ENCODE peak calls at places on chromosome 12, in four cellular contexts. G is H1, P is SK-N-SH, L is HCT116. E is an unnamed sample.

GRCh38 chr12:6336079-6336858 is 5.6 kb downstream of the TNFRSF1A start:
- DNase-seq in G (peak; percentile 96), P (peak; percentile 74), L (peak; percentile 96), E (peak; percentile 50)

GRCh38 chr12:47190271-47190750 is 110.6 kb upstream of the AMIGO2 start:
- DNase-seq in G (no peak), P (no peak), L (no peak), E (no peak)

GRCh38 chr12:109098142-109098652 is 800 bp downstream of the UNG start:
- DNase-seq in L (no peak), P (no peak), G (no peak), E (peak; percentile 72)

GRCh38 chr12:51055060-51055459 is 6.9 kb downstream of the LETMD1 start:
- DNase-seq in L (no peak), G (no peak), P (no peak), E (no peak)

GRCh38 chr12:98253207-98253606 is 262.2 kb upstream of the TMPO start:
- DNase-seq in L (no peak), G (no peak), P (no peak), E (no peak)

GRCh38 chr12:1536817-1537216 is 57.6 kb downstream of the FBXL14 start:
- DNase-seq in L (no peak), G (no peak), P (no peak), E (no peak)

GRCh38 chr12:3089588-3089987 is 12.4 kb downstream of the TSPAN9 start:
- DNase-seq in L (no peak), P (no peak), G (no peak), E (no peak)

GRCh38 chr12:90207799-90208198 is 499.2 kb upstream of the ATP2B1 start:
- DNase-seq in L (no peak), G (no peak), P (no peak), E (no peak)

GRCh38 chr12:20383612-20384011 is 15.3 kb downstream of the PDE3A start:
- DNase-seq in P (no peak), L (no peak), G (no peak), E (no peak)

GRCh38 chr12:24470050-24470449 is 478.9 kb downstream of the BCAT1 start:
- DNase-seq in G (no peak), L (no peak), P (no peak), E (no peak)

GRCh38 chr12:24993756-24994155 is 44.9 kb upstream of the BCAT1 start:
- DNase-seq in G (no peak), L (no peak), P (no peak), E (no peak)

GRCh38 chr12:109797905-109798669 is 35.1 kb downstream of the TRPV4 start:
- DNase-seq in P (peak; percentile 56), G (no peak), L (no peak), E (peak; percentile 51)

GRCh38 chr12:48615681-48616080 is 45.8 kb upstream of the LALBA start:
- DNase-seq in P (no peak), L (peak; percentile 23), G (no peak), E (no peak)

GRCh38 chr12:83889745-83890144 is 1022.9 kb downstream of the SLC6A15 start:
- DNase-seq in P (no peak), G (no peak), L (no peak), E (no peak)

GRCh38 chr12:130158775-130159100 is 3.5 kb upstream of the FZD10 start:
- DNase-seq in L (no peak), G (no peak), P (no peak), E (no peak)

GRCh38 chr12:120588948-120589930 is 8.0 kb upstream of the POP5 start:
- DNase-seq in G (no peak), P (no peak), L (no peak), E (no peak)

GRCh38 chr12:27014859-27015729 is 910 bp upstream of the TM7SF3 start:
- DNase-seq in L (no peak), P (no peak), G (no peak), E (peak; percentile 27)

GRCh38 chr12:56261503-56262230 is 3.5 kb upstream of the ANKRD52 start:
- DNase-seq in L (peak; percentile 48), P (no peak), G (no peak), E (no peak)

GRCh38 chr12:132243596-132244289 is 85.6 kb downstream of the GALNT9 start:
- DNase-seq in G (no peak), P (no peak), L (no peak), E (no peak)
- TF ChIP-seq JUND in G (no peak), P (no peak), L (no peak), E (no peak)

GRCh38 chr12:54017027-54017788 is 8.4 kb downstream of the HOXC8 start:
- DNase-seq in P (peak; percentile 71), L (no peak), G (no peak), E (peak; percentile 78)
- TF ChIP-seq JUND in P (no peak), L (no peak), G (no peak), E (no peak)

DNA sequence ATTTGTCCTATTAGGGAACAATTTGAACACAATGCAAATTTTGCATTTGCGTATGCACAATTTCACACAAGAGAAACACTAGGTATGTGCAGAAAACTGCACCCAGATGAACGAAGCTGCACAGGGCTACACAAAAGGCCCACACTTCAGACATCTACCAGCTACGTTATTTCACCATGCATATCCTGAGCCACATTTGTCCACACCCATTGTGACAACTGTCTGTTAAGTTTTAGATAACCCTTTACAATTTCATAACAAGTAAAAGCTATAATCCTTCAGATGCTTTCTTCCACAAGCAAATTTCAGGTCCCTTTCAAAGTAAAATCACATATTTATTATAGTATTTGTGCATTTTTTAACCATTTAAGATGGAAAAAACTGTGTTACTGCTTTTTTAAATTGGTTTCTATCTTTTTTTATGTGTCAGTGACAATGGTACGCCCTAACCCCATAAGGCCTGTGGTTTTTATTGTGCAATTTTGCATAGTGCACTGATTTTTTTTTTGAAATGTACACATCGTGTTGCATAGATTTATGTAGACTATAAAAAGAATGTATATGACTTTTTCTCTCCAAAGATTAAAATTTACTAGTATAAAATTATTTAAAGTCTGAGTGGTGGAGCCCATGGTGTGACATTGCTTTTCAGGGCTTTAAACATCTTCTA is 87.8 kb upstream of the BTG1 start:
- DNase-seq in G (no peak), L (no peak), P (no peak), E (no peak)
- TF ChIP-seq JUND in G (no peak), L (no peak), P (no peak), E (no peak)

DNA sequence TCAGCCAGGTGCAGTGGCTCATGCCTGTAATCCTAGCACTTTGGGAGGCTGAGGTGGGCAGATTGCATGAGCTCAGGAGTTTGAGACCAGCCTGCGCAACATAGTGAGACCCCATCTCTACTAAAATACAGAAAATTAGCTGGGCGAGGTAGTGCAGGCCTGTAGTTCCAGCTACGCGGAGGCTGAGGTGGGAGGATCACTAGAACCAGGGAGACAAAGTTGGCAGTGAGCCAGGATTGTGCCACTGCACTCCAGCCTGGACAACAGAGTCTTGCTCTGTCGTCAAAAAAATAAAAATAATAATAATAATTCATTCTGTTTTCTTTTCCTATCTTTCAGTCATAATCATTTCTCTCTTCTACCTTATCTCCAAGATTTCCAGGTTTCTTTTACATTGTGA is 48.6 kb upstream of the USP44 start:
- DNase-seq in G (no peak), L (no peak), P (no peak), E (no peak)
- TF ChIP-seq JUND in G (no peak), L (no peak), P (no peak), E (no peak)

DNA sequence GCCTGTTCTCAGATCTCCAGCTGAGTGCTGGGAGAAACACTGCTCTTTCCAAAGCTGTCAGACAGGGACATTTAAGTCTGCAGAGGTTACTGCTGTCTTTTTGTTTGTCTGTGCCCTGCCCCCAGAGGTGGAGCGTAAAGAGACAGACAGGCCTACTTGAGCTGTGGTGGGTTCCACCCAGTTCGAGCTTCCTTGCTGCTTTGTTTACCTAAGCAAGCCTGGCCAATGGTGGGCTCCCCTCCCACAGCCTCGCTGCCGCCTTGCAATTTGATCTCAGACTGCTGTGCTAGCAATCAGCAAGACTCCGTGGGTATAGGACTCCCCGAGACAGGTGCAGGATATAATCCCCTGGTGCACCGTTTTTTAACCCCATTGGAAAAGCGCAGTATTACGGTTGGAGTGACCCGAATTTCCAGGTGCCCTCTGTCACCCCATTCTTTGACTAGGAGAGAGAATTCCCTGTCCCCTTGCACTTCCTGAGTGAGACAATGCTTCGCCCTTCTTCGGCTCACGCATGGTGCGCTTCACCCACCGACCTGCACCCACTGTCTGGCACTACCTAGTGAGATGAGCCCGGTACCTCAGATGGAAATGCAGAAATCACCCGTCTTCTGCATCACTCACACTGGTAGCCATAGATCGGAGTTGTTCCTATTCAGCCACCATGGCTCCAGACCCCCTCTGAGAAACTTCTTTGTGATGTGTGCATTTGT is 650.3 kb upstream of the ALG10B start:
- DNase-seq in P (no peak), G (no peak), L (no peak), E (no peak)
- TF ChIP-seq JUND in P (no peak), G (no peak), L (no peak), E (no peak)

GRCh38 chr12:114416028-114416427 is 10.1 kb upstream of the TBX5 start:
- DNase-seq in P (no peak), G (no peak), L (no peak), E (no peak)
- TF ChIP-seq JUND in P (no peak), G (no peak), L (no peak), E (no peak)

DNA sequence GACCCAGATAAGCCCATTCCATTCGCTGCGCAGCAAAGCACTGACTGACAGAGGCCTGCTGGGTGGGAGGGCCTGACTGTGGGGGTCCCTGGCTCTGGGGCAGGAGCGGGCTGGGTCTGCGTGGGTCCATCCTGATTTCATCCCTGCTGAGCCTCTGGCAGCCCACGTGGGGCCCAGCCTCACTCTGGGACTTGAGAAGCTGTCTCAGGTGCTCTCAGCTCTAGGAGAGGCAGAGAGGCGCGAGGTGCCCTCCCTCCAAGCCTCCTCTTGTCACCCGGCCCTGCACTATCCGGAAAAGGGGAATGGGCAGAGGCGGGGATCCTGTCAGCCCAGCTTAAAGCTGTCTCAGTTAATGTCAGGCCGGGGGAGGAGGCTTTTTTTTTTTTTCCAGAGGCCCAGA is 907 bp downstream of the ABCB9 start:
- DNase-seq in L (no peak), P (no peak), G (no peak), E (no peak)
- TF ChIP-seq JUND in L (no peak), P (no peak), G (no peak), E (no peak)

GRCh38 chr12:59972941-59973340 is 377.1 kb downstream of the SLC16A7 start:
- DNase-seq in L (peak; percentile 50), P (no peak), G (no peak), E (no peak)
- TF ChIP-seq JUND in L (no peak), P (no peak), G (no peak), E (no peak)

E was measured in T47D.